ENCODE peak calls at places on chromosomes 12 and 14, in ten cellular contexts. One of them, this sample, is unnamed.

GRCh38 chr14:69263771-69264170 is 3.8 kb downstream of the GALNT16 start:
- DNase-seq in stimulated activated CD4-positive, alpha-beta T cell treated with anti-CD3 and anti-CD28 coated beads, Interleukin-15, amount 100 ng/mL, for 24 hours: no peak
- DNase-seq in nucleus accumbens: no peak
- DNase-seq in AG09309: no peak
- DNase-seq in NCI-H510A treated with DMSO at 0.1 percent for 48 hours: no peak
- DNase-seq in HL-60: no peak
- DNase-seq in HFF-Myc: no peak
- DNase-seq in left colon: no peak
- DNase-seq in choroid plexus epithelial cell: no peak
- DNase-seq in NCI-H2081: no peak
- DNase-seq in this sample: no peak

GRCh38 chr14:22824711-22825359 is 4.9 kb upstream of the MRPL52 start:
- DNase-seq in choroid plexus epithelial cell: peak
- DNase-seq in NCI-H510A treated with DMSO at 0.1 percent for 48 hours: no peak
- DNase-seq in HFF-Myc: peak
- DNase-seq in stimulated activated CD4-positive, alpha-beta T cell treated with anti-CD3 and anti-CD28 coated beads, Interleukin-15, amount 100 ng/mL, for 24 hours: peak
- DNase-seq in HL-60: no peak
- DNase-seq in NCI-H2081: no peak
- DNase-seq in nucleus accumbens: no peak
- DNase-seq in left colon: no peak
- DNase-seq in AG09309: peak
- DNase-seq in this sample: no peak

GRCh38 chr12:77728018-77728417 is 102.7 kb upstream of the NAV3 start:
- DNase-seq in NCI-H2081: no peak
- DNase-seq in left colon: no peak
- DNase-seq in HFF-Myc: no peak
- DNase-seq in AG09309: no peak
- DNase-seq in HL-60: no peak
- DNase-seq in nucleus accumbens: no peak
- DNase-seq in choroid plexus epithelial cell: peak
- DNase-seq in NCI-H510A treated with DMSO at 0.1 percent for 48 hours: no peak
- DNase-seq in stimulated activated CD4-positive, alpha-beta T cell treated with anti-CD3 and anti-CD28 coated beads, Interleukin-15, amount 100 ng/mL, for 24 hours: no peak
- DNase-seq in this sample: no peak

GRCh38 chr14:59126714-59127436 is 61.6 kb upstream of the DAAM1 start:
- DNase-seq in HFF-Myc: peak
- DNase-seq in HL-60: peak
- DNase-seq in left colon: no peak
- DNase-seq in AG09309: no peak
- DNase-seq in choroid plexus epithelial cell: peak
- DNase-seq in stimulated activated CD4-positive, alpha-beta T cell treated with anti-CD3 and anti-CD28 coated beads, Interleukin-15, amount 100 ng/mL, for 24 hours: peak
- DNase-seq in NCI-H510A treated with DMSO at 0.1 percent for 48 hours: peak
- DNase-seq in nucleus accumbens: no peak
- DNase-seq in NCI-H2081: peak
- DNase-seq in this sample: no peak

GRCh38 chr14:61285364-61285763 is 4.2 kb upstream of the TMEM30B start:
- DNase-seq in nucleus accumbens: no peak
- DNase-seq in HFF-Myc: no peak
- DNase-seq in NCI-H510A treated with DMSO at 0.1 percent for 48 hours: no peak
- DNase-seq in HL-60: no peak
- DNase-seq in choroid plexus epithelial cell: no peak
- DNase-seq in left colon: no peak
- DNase-seq in AG09309: no peak
- DNase-seq in stimulated activated CD4-positive, alpha-beta T cell treated with anti-CD3 and anti-CD28 coated beads, Interleukin-15, amount 100 ng/mL, for 24 hours: no peak
- DNase-seq in NCI-H2081: no peak
- DNase-seq in this sample: no peak

GRCh38 chr12:1993871-1994371 is 10.3 kb downstream of the DCP1B start:
- DNase-seq in stimulated activated CD4-positive, alpha-beta T cell treated with anti-CD3 and anti-CD28 coated beads, Interleukin-15, amount 100 ng/mL, for 24 hours: no peak
- DNase-seq in nucleus accumbens: no peak
- DNase-seq in left colon: no peak
- DNase-seq in choroid plexus epithelial cell: peak
- DNase-seq in AG09309: peak
- DNase-seq in NCI-H510A treated with DMSO at 0.1 percent for 48 hours: no peak
- DNase-seq in HL-60: peak
- DNase-seq in NCI-H2081: no peak
- DNase-seq in HFF-Myc: no peak
- DNase-seq in this sample: no peak

GRCh38 chr12:89439946-89440345 is 84.7 kb downstream of the GALNT4 start:
- DNase-seq in HL-60: no peak
- DNase-seq in nucleus accumbens: no peak
- DNase-seq in stimulated activated CD4-positive, alpha-beta T cell treated with anti-CD3 and anti-CD28 coated beads, Interleukin-15, amount 100 ng/mL, for 24 hours: no peak
- DNase-seq in left colon: no peak
- DNase-seq in AG09309: no peak
- DNase-seq in choroid plexus epithelial cell: peak
- DNase-seq in HFF-Myc: no peak
- DNase-seq in NCI-H510A treated with DMSO at 0.1 percent for 48 hours: no peak
- DNase-seq in NCI-H2081: no peak
- DNase-seq in this sample: no peak

GRCh38 chr12:125276567-125276966 is 211.3 kb downstream of the AACS start:
- DNase-seq in AG09309: no peak
- DNase-seq in NCI-H510A treated with DMSO at 0.1 percent for 48 hours: no peak
- DNase-seq in left colon: no peak
- DNase-seq in HL-60: no peak
- DNase-seq in NCI-H2081: no peak
- DNase-seq in choroid plexus epithelial cell: no peak
- DNase-seq in nucleus accumbens: no peak
- DNase-seq in HFF-Myc: no peak
- DNase-seq in stimulated activated CD4-positive, alpha-beta T cell treated with anti-CD3 and anti-CD28 coated beads, Interleukin-15, amount 100 ng/mL, for 24 hours: no peak
- DNase-seq in this sample: no peak

GRCh38 chr12:49706351-49707126 is 666 bp downstream of the FMNL3 start:
- DNase-seq in NCI-H2081: no peak
- DNase-seq in HFF-Myc: no peak
- DNase-seq in left colon: peak
- DNase-seq in choroid plexus epithelial cell: peak
- DNase-seq in nucleus accumbens: no peak
- DNase-seq in stimulated activated CD4-positive, alpha-beta T cell treated with anti-CD3 and anti-CD28 coated beads, Interleukin-15, amount 100 ng/mL, for 24 hours: peak
- DNase-seq in HL-60: no peak
- DNase-seq in NCI-H510A treated with DMSO at 0.1 percent for 48 hours: no peak
- DNase-seq in AG09309: no peak
- DNase-seq in this sample: peak

This sample was measured in stimulated activated naive CD8-positive, alpha-beta T cell treated with anti-CD3 and anti-CD28 coated beads, Interleukin-15, Interleukin-2, amounts not matched to agents 100 U/mL and 50 U/mL, for 24 hours.